ENCODE peak calls at places on chromosomes 11 and 22, in six cellular contexts. M, Y, T, V, A and I are unnamed samples.
A peak's percentile ranks its signal among the peaks of the same experiment; 100 is the strongest.

GRCh38 chr11:64544616-64545296 is 46.3 kb upstream of the SLC22A12 start:
- DNase-seq in T (no peak), M (no peak), A (no peak), V (no peak), Y (no peak), I (no peak)

GRCh38 chr11:131991606-131992005 is 621.2 kb downstream of the NTM start:
- DNase-seq in A (no peak), V (no peak), Y (no peak), T (no peak), M (no peak), I (no peak)

GRCh38 chr11:65134240-65134951 is at the start of gene SYVN1:
- DNase-seq in M (peak; percentile 92), T (peak; percentile 96), A (peak; percentile 86), Y (peak; percentile 91), V (peak; percentile 93), I (peak; percentile 92)

GRCh38 chr22:17213976-17214375 is 5.3 kb downstream of the ADA2 start:
- DNase-seq in A (no peak), M (peak; percentile 40), V (peak; percentile 50), Y (no peak), T (peak; percentile 69), I (no peak)

GRCh38 chr11:62902932-62903331 is 18.2 kb downstream of the CHRM1 start:
- DNase-seq in A (no peak), T (no peak), V (no peak), M (no peak), Y (peak; percentile 61), I (peak; percentile 55)

GRCh38 chr11:46554205-46555162 is 39.3 kb downstream of the AMBRA1 start:
- DNase-seq in A (peak; percentile 46), M (no peak), T (no peak), V (no peak), Y (peak; percentile 95), I (peak; percentile 89)

GRCh38 chr11:44619931-44620725 is 54.7 kb downstream of the CD82 start:
- DNase-seq in Y (no peak), A (no peak), M (no peak), T (no peak), V (no peak), I (no peak)

GRCh38 chr11:28529540-28530410 is 421.6 kb downstream of the METTL15 start:
- DNase-seq in Y (peak; percentile 80), T (peak; percentile 86), V (peak; percentile 24), A (peak; percentile 62), M (no peak), I (peak; percentile 75)

GRCh38 chr11:18461909-18462308 is 6.3 kb downstream of the LDHAL6A start:
- DNase-seq in A (no peak), V (no peak), T (no peak), M (no peak), Y (no peak), I (no peak)